ENCODE peak calls at places on chromosomes 4 and X, in eight cellular contexts. One of them, this sample, is unnamed.

GRCh38 chrX:78237127-78237526 is 90.3 kb downstream of the CYSLTR1 start:
- DNase-seq in cardiac muscle cell: no peak
- DNase-seq in Peyer's patch: no peak
- DNase-seq in PC-3: peak
- DNase-seq in tibial nerve: no peak
- DNase-seq in GM23338: no peak
- DNase-seq in left lung: no peak
- DNase-seq in astrocyte: no peak
- DNase-seq in this sample: no peak

GRCh38 chr4:138595731-138596465 is 353.7 kb upstream of the SLC7A11 start:
- DNase-seq in cardiac muscle cell: peak
- DNase-seq in Peyer's patch: no peak
- DNase-seq in PC-3: no peak
- DNase-seq in tibial nerve: no peak
- DNase-seq in GM23338: no peak
- DNase-seq in left lung: no peak
- DNase-seq in astrocyte: peak
- DNase-seq in this sample: no peak

GRCh38 chr4:142088906-142089305 is 452.5 kb downstream of the IL15 start:
- DNase-seq in cardiac muscle cell: peak
- DNase-seq in Peyer's patch: no peak
- DNase-seq in PC-3: no peak
- DNase-seq in tibial nerve: no peak
- DNase-seq in GM23338: no peak
- DNase-seq in left lung: no peak
- DNase-seq in astrocyte: peak
- DNase-seq in this sample: no peak

GRCh38 chr4:169263791-169264392 is 6.9 kb downstream of the SH3RF1 start:
- DNase-seq in cardiac muscle cell: no peak
- DNase-seq in Peyer's patch: no peak
- DNase-seq in PC-3: no peak
- DNase-seq in tibial nerve: no peak
- DNase-seq in GM23338: no peak
- DNase-seq in left lung: peak
- DNase-seq in astrocyte: no peak
- DNase-seq in this sample: no peak

GRCh38 chr4:133759428-133759827 is 442.2 kb downstream of the PABPC4L start:
- DNase-seq in cardiac muscle cell: no peak
- DNase-seq in Peyer's patch: no peak
- DNase-seq in PC-3: no peak
- DNase-seq in tibial nerve: no peak
- DNase-seq in GM23338: no peak
- DNase-seq in left lung: no peak
- DNase-seq in astrocyte: no peak
- DNase-seq in this sample: no peak

GRCh38 chr4:165814256-165815010 is 58.6 kb upstream of the TLL1 start:
- DNase-seq in cardiac muscle cell: peak
- DNase-seq in Peyer's patch: no peak
- DNase-seq in PC-3: peak
- DNase-seq in tibial nerve: no peak
- DNase-seq in GM23338: no peak
- DNase-seq in left lung: no peak
- DNase-seq in astrocyte: peak
- DNase-seq in this sample: peak

GRCh38 chr4:151276787-151277557 is at the start of gene PRSS48:
- DNase-seq in cardiac muscle cell: peak
- DNase-seq in Peyer's patch: peak
- DNase-seq in PC-3: peak
- DNase-seq in tibial nerve: no peak
- DNase-seq in GM23338: peak
- DNase-seq in left lung: peak
- DNase-seq in astrocyte: peak
- DNase-seq in this sample: peak

GRCh38 chr4:83876047-83876446 is 340.1 kb downstream of the GPAT3 start:
- DNase-seq in cardiac muscle cell: no peak
- DNase-seq in Peyer's patch: no peak
- DNase-seq in PC-3: peak
- DNase-seq in tibial nerve: no peak
- DNase-seq in GM23338: no peak
- DNase-seq in left lung: no peak
- DNase-seq in astrocyte: peak
- DNase-seq in this sample: no peak

GRCh38 chr4:1543561-1543960 is 137.3 kb upstream of the NKX1-1 start:
- DNase-seq in cardiac muscle cell: no peak
- DNase-seq in Peyer's patch: no peak
- DNase-seq in PC-3: no peak
- DNase-seq in tibial nerve: no peak
- DNase-seq in GM23338: no peak
- DNase-seq in left lung: no peak
- DNase-seq in astrocyte: no peak
- DNase-seq in this sample: no peak

GRCh38 chr4:1204828-1205591 is 32.6 kb upstream of the SPON2 start:
- DNase-seq in cardiac muscle cell: no peak
- DNase-seq in Peyer's patch: peak
- DNase-seq in PC-3: no peak
- DNase-seq in tibial nerve: peak
- DNase-seq in GM23338: peak
- DNase-seq in left lung: peak
- DNase-seq in astrocyte: no peak
- DNase-seq in this sample: no peak

GRCh38 chr4:21879187-21879586 is 69.4 kb downstream of the KCNIP4 start:
- DNase-seq in cardiac muscle cell: peak
- DNase-seq in Peyer's patch: no peak
- DNase-seq in PC-3: peak
- DNase-seq in tibial nerve: no peak
- DNase-seq in GM23338: peak
- DNase-seq in left lung: no peak
- DNase-seq in astrocyte: peak
- DNase-seq in this sample: no peak

GRCh38 chrX:24925430-24925829 is 90.3 kb downstream of the ARX start:
- DNase-seq in cardiac muscle cell: peak
- DNase-seq in Peyer's patch: no peak
- DNase-seq in PC-3: peak
- DNase-seq in tibial nerve: no peak
- DNase-seq in GM23338: no peak
- DNase-seq in left lung: no peak
- DNase-seq in astrocyte: peak
- DNase-seq in this sample: no peak

GRCh38 chrX:45758738-45759397 is 558.2 kb upstream of the DIPK2B start:
- DNase-seq in cardiac muscle cell: no peak
- DNase-seq in Peyer's patch: peak
- DNase-seq in PC-3: peak
- DNase-seq in tibial nerve: no peak
- DNase-seq in GM23338: no peak
- DNase-seq in left lung: no peak
- DNase-seq in astrocyte: peak
- DNase-seq in this sample: no peak

GRCh38 chr4:122512430-122512829 is 55.9 kb upstream of the IL2 start:
- DNase-seq in cardiac muscle cell: no peak
- DNase-seq in Peyer's patch: no peak
- DNase-seq in PC-3: no peak
- DNase-seq in tibial nerve: no peak
- DNase-seq in GM23338: no peak
- DNase-seq in left lung: no peak
- DNase-seq in astrocyte: no peak
- DNase-seq in this sample: no peak

GRCh38 chr4:89283226-89283974 is 24.2 kb downstream of the GPRIN3 start:
- DNase-seq in cardiac muscle cell: peak
- DNase-seq in Peyer's patch: peak
- DNase-seq in PC-3: peak
- DNase-seq in tibial nerve: no peak
- DNase-seq in GM23338: no peak
- DNase-seq in left lung: no peak
- DNase-seq in astrocyte: peak
- DNase-seq in this sample: peak

GRCh38 chr4:124037236-124037635 is 640.6 kb downstream of the SPRY1 start:
- DNase-seq in cardiac muscle cell: no peak
- DNase-seq in Peyer's patch: no peak
- DNase-seq in PC-3: no peak
- DNase-seq in tibial nerve: no peak
- DNase-seq in GM23338: no peak
- DNase-seq in left lung: no peak
- DNase-seq in astrocyte: no peak
- DNase-seq in this sample: no peak

GRCh38 chr4:14361084-14361483 is 641.2 kb upstream of the CPEB2 start:
- DNase-seq in cardiac muscle cell: no peak
- DNase-seq in Peyer's patch: no peak
- DNase-seq in PC-3: no peak
- DNase-seq in tibial nerve: no peak
- DNase-seq in GM23338: no peak
- DNase-seq in left lung: no peak
- DNase-seq in astrocyte: no peak
- DNase-seq in this sample: no peak

GRCh38 chr4:139763205-139763604 is 97.6 kb downstream of the MGST2 start:
- DNase-seq in cardiac muscle cell: no peak
- DNase-seq in Peyer's patch: no peak
- DNase-seq in PC-3: no peak
- DNase-seq in tibial nerve: no peak
- DNase-seq in GM23338: peak
- DNase-seq in left lung: no peak
- DNase-seq in astrocyte: no peak
- DNase-seq in this sample: no peak

GRCh38 chr4:139762715-139763114 is 97.1 kb downstream of the MGST2 start:
- DNase-seq in cardiac muscle cell: peak
- DNase-seq in Peyer's patch: no peak
- DNase-seq in PC-3: no peak
- DNase-seq in tibial nerve: no peak
- DNase-seq in GM23338: no peak
- DNase-seq in left lung: no peak
- DNase-seq in astrocyte: no peak
- DNase-seq in this sample: no peak

GRCh38 chr4:139763668-139764067 is 98.0 kb downstream of the MGST2 start:
- DNase-seq in cardiac muscle cell: no peak
- DNase-seq in Peyer's patch: no peak
- DNase-seq in PC-3: no peak
- DNase-seq in tibial nerve: no peak
- DNase-seq in GM23338: no peak
- DNase-seq in left lung: peak
- DNase-seq in astrocyte: no peak
- DNase-seq in this sample: no peak

GRCh38 chr4:139760558-139760957 is 94.9 kb downstream of the MGST2 start:
- DNase-seq in cardiac muscle cell: no peak
- DNase-seq in Peyer's patch: no peak
- DNase-seq in PC-3: no peak
- DNase-seq in tibial nerve: no peak
- DNase-seq in GM23338: no peak
- DNase-seq in left lung: no peak
- DNase-seq in astrocyte: no peak
- DNase-seq in this sample: no peak

GRCh38 chr4:139761461-139761860 is 95.8 kb downstream of the MGST2 start:
- DNase-seq in cardiac muscle cell: no peak
- DNase-seq in Peyer's patch: no peak
- DNase-seq in PC-3: peak
- DNase-seq in tibial nerve: no peak
- DNase-seq in GM23338: peak
- DNase-seq in left lung: no peak
- DNase-seq in astrocyte: peak
- DNase-seq in this sample: peak
- TF ChIP-seq CTCF in cardiac muscle cell: peak
- TF ChIP-seq CTCF in Peyer's patch: peak
- TF ChIP-seq CTCF in PC-3: peak
- TF ChIP-seq CTCF in tibial nerve: no peak
- TF ChIP-seq CTCF in GM23338: peak
- TF ChIP-seq CTCF in left lung: no peak
- TF ChIP-seq CTCF in astrocyte: peak
- TF ChIP-seq CTCF in this sample: no peak

DNA sequence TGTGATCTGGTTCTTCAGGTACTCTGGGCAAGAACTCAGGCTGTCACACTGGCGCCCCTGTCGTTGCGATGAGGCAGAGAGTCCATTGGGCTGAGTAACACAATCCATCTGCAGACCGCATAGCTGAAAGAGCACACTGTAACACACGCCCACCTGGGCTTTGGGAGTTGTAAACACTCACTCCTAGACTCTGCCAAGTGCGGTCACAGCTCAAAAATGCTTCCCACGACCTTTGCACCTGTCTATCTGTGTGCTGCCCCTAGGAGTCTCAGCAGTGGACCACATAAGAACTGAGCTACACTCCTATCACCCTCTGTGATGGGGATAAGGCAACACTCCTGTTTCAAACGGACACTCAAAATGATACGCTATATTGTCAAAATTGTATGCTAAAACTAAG is 2028.3 kb downstream of the PCDH7 start:
- DNase-seq in cardiac muscle cell: no peak
- DNase-seq in Peyer's patch: no peak
- DNase-seq in PC-3: no peak
- DNase-seq in tibial nerve: no peak
- DNase-seq in GM23338: peak
- DNase-seq in left lung: no peak
- DNase-seq in astrocyte: no peak
- DNase-seq in this sample: no peak
- H3K27ac ChIP-seq in cardiac muscle cell: no peak
- H3K27ac ChIP-seq in Peyer's patch: no peak
- H3K27ac ChIP-seq in PC-3: no peak
- H3K27ac ChIP-seq in tibial nerve: no peak
- H3K27ac ChIP-seq in GM23338: no peak
- H3K27ac ChIP-seq in left lung: no peak
- H3K27ac ChIP-seq in astrocyte: no peak
- H3K27ac ChIP-seq in this sample: no peak

GRCh38 chr4:27714073-27714472 is 853.4 kb downstream of the STIM2 start:
- DNase-seq in cardiac muscle cell: no peak
- DNase-seq in Peyer's patch: no peak
- DNase-seq in PC-3: peak
- DNase-seq in tibial nerve: no peak
- DNase-seq in GM23338: no peak
- DNase-seq in left lung: no peak
- DNase-seq in astrocyte: no peak
- DNase-seq in this sample: peak

GRCh38 chr4:27720010-27720766 is 859.5 kb downstream of the STIM2 start:
- DNase-seq in cardiac muscle cell: no peak
- DNase-seq in Peyer's patch: no peak
- DNase-seq in PC-3: no peak
- DNase-seq in tibial nerve: no peak
- DNase-seq in GM23338: no peak
- DNase-seq in left lung: no peak
- DNase-seq in astrocyte: no peak
- DNase-seq in this sample: no peak

GRCh38 chr4:27711041-27711440 is 850.4 kb downstream of the STIM2 start:
- DNase-seq in cardiac muscle cell: no peak
- DNase-seq in Peyer's patch: no peak
- DNase-seq in PC-3: no peak
- DNase-seq in tibial nerve: no peak
- DNase-seq in GM23338: no peak
- DNase-seq in left lung: no peak
- DNase-seq in astrocyte: no peak
- DNase-seq in this sample: no peak

GRCh38 chr4:27721193-27721592 is 860.6 kb downstream of the STIM2 start:
- DNase-seq in cardiac muscle cell: no peak
- DNase-seq in Peyer's patch: no peak
- DNase-seq in PC-3: no peak
- DNase-seq in tibial nerve: no peak
- DNase-seq in GM23338: no peak
- DNase-seq in left lung: no peak
- DNase-seq in astrocyte: no peak
- DNase-seq in this sample: no peak

GRCh38 chr4:27716693-27717505 is 856.3 kb downstream of the STIM2 start:
- DNase-seq in cardiac muscle cell: no peak
- DNase-seq in Peyer's patch: no peak
- DNase-seq in PC-3: no peak
- DNase-seq in tibial nerve: no peak
- DNase-seq in GM23338: peak
- DNase-seq in left lung: no peak
- DNase-seq in astrocyte: no peak
- DNase-seq in this sample: no peak
- TF ChIP-seq CTCF in cardiac muscle cell: no peak
- TF ChIP-seq CTCF in Peyer's patch: no peak
- TF ChIP-seq CTCF in PC-3: no peak
- TF ChIP-seq CTCF in tibial nerve: no peak
- TF ChIP-seq CTCF in GM23338: peak
- TF ChIP-seq CTCF in left lung: no peak
- TF ChIP-seq CTCF in astrocyte: no peak
- TF ChIP-seq CTCF in this sample: no peak

GRCh38 chr4:61200991-61201526 is 933 bp downstream of the ADGRL3 start:
- DNase-seq in cardiac muscle cell: peak
- DNase-seq in Peyer's patch: no peak
- DNase-seq in PC-3: peak
- DNase-seq in tibial nerve: no peak
- DNase-seq in GM23338: peak
- DNase-seq in left lung: peak
- DNase-seq in astrocyte: peak
- DNase-seq in this sample: peak
- H3K27ac ChIP-seq in cardiac muscle cell: no peak
- H3K27ac ChIP-seq in Peyer's patch: peak
- H3K27ac ChIP-seq in PC-3: no peak
- H3K27ac ChIP-seq in tibial nerve: peak
- H3K27ac ChIP-seq in GM23338: no peak
- H3K27ac ChIP-seq in left lung: peak
- H3K27ac ChIP-seq in astrocyte: no peak
- H3K27ac ChIP-seq in this sample: peak

This sample was measured in RWPE1.